ENCODE peak calls at places on chromosome 9, in six cellular contexts. A, H, R, Y, D and K are unnamed samples.

GRCh38 chr9:8262625-8263622 is 463.3 kb upstream of the DMAC1 start:
- DNase-seq in A (no peak), H (no peak), R (no peak), Y (no peak), D (no peak), K (no peak)

GRCh38 chr9:74025402-74025894 is 471.7 kb upstream of the RORB start:
- DNase-seq in A (no peak), H (no peak), R (no peak), Y (no peak), D (no peak), K (no peak)

GRCh38 chr9:121972501-121972981 is 120.6 kb downstream of the TTLL11 start:
- DNase-seq in A (peak), H (no peak), R (no peak), Y (peak), D (no peak), K (no peak)

GRCh38 chr9:27033815-27034403 is 28.4 kb upstream of the LRRC19 start:
- DNase-seq in A (no peak), H (peak), R (no peak), Y (no peak), D (no peak), K (peak)

GRCh38 chr9:12289711-12290110 is 403.5 kb upstream of the TYRP1 start:
- DNase-seq in A (no peak), H (no peak), R (no peak), Y (no peak), D (no peak), K (no peak)

GRCh38 chr9:137045294-137046093 is 483 bp downstream of the NPDC1 start:
- DNase-seq in A (no peak), H (no peak), R (no peak), Y (no peak), D (no peak), K (no peak)

GRCh38 chr9:133277467-133277866 is 2.5 kb upstream of the ABO start:
- DNase-seq in A (no peak), H (no peak), R (no peak), Y (no peak), D (no peak), K (no peak)

GRCh38 chr9:123541441-123541840 is 185.4 kb downstream of the CRB2 start:
- DNase-seq in A (no peak), H (no peak), R (no peak), Y (no peak), D (no peak), K (no peak)

GRCh38 chr9:95874303-95874988 is 1.0 kb upstream of the ERCC6L2 start:
- DNase-seq in A (no peak), H (no peak), R (no peak), Y (no peak), D (no peak), K (no peak)

GRCh38 chr9:89154651-89155336 is 23.8 kb downstream of the SHC3 start:
- DNase-seq in A (peak), H (no peak), R (no peak), Y (no peak), D (no peak), K (no peak)

GRCh38 chr9:115672477-115673316 is 480.9 kb upstream of the PAPPA start:
- DNase-seq in A (peak), H (no peak), R (no peak), Y (no peak), D (no peak), K (no peak)

DNA sequence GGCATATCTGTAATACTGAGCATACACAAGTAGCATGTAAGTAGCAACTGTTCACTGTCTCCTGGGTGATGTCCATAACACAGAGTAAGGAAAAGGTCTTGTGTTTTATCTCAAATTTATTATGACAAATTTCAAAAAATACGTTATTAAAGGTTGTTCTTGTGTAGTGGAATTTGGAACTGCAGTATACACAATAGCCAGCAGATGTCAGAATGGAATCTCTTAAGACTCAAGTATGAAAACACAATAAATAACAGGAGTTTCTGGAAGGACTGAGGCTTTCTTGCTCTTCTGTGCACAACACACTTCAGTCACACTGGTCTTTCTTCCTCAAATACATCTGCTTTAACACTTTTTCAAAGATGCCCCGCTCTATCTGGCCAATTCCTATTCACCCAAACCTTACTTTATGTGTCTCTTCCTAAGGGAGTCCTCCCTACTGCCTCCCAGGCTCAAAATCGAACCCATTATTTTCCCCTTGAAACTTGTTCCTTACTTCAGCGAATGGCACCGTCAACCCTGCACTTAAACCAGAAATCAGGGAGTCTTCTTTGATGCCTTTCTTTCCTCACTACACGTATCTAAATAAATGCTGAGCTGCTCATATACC is 6.5 kb upstream of the FBXO10 start:
- DNase-seq in A (peak), H (no peak), R (no peak), Y (no peak), D (no peak), K (no peak)
- TF ChIP-seq CTCF in A (peak), H (no peak), R (peak), Y (peak), D (no peak), K (peak)

GRCh38 chr9:108775901-108776306 is 79.9 kb downstream of the ACTL7B start:
- DNase-seq in A (no peak), H (no peak), R (no peak), Y (no peak), D (no peak), K (no peak)

GRCh38 chr9:108779506-108779905 is 76.3 kb downstream of the ACTL7B start:
- DNase-seq in A (no peak), H (no peak), R (no peak), Y (no peak), D (no peak), K (no peak)

GRCh38 chr9:108780949-108781734 is 74.6 kb downstream of the ACTL7B start:
- DNase-seq in A (no peak), H (no peak), R (no peak), Y (no peak), D (no peak), K (no peak)

DNA sequence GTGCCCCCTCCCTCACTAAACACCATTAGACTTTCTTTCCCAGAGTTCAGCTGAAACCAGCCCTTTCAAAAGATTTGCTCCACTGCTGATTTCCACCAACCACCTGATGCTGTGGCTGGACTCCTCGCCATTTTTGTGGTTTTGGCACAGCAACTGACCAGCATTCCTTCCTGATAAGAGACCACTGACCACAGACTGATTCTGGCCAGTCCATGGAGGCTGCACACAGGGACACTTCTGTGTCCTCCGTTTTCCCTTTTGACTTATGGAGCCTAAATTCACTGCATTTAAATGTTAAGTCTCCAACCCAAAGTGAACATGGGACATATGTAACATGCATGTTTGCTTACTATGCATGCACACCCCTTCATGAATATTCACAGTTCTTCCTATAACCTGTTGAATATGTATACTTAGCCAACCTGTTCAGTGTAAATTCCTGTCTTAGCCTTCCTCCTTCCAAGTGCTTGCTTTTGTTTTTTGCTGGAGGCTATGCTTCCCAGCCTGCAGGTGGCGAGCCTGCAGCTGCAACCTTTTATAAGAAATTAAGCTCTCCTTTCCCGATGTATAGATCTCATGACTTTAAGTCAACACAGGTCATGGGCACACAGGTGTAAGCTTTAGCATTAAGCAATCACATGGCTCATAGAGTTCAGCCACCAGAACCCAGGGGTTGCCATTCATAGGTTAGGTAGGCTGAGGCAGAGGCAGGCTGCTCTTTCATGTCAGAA is 78.7 kb downstream of the ACTL7B start:
- DNase-seq in A (peak), H (no peak), R (no peak), Y (no peak), D (no peak), K (no peak)
- TF ChIP-seq CTCF in A (peak), H (no peak), R (no peak), Y (no peak), D (no peak), K (no peak)

DNA sequence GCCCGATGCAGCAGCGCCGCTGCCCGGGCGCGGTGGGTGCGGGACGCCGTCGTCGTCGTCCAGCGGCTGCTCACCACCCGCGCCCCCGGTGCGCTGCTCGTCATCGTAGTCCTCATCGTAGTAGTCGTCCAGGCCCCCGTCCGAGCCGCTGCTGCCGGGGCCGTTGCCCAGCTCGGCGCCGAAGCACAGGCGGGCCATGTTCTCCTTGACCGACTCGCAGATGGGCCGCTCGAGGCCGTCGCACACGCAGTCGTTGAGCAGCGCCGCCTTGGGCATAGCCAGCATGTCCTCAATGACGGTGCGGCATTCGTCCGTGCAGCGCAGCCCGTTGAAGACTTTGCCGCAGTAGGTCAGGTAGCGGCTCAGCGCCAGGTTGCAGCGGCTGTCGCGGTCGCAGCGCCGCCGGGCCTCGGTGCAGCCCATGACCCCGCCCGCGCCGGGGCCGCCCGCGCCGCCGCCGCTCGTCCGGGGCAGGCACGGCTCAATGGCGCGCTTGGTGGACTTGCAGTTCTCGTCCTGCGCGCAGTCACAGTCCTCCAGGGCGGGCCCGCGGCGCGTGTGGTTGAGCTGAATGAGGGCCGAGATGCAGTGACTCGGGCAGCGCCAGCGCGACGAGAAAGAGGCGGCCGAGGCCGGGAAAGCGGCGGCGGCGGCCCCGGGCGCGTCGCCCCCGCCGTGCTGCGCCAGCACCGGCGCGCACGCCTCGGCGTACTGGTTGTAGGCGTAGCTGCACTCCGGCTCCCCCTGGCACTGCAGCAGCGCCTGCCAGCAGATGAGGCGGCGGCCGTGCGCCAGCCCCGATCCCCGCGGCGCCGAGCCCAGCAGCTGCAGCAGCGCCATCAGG is 1.2 kb downstream of the GAS1 start:
- DNase-seq in A (no peak), H (no peak), R (peak), Y (peak), D (peak), K (peak)
- TF ChIP-seq CTCF in A (no peak), H (no peak), R (no peak), Y (no peak), D (no peak), K (peak)

DNA sequence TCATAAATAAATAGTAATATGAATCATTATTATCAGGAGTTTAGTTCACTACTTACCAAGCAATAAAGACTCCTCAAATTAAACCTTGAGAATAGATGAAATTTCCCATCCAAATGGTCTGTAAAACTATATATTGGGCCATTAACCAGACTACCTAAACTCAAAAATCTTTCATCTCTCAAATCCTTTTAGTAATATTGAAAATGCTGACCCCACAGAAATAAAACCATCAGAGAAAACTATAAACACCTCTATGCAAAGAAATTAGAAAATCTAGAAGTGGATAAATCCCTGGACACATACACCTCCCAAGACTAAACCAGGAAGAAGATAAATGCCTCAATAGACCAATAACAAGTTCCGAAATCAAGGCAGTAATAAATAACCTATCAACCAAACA is 723.2 kb downstream of the TLE4 start:
- DNase-seq in A (no peak), H (no peak), R (no peak), Y (no peak), D (no peak), K (no peak)
- TF ChIP-seq CTCF in A (no peak), H (no peak), R (no peak), Y (no peak), D (no peak), K (no peak)

GRCh38 chr9:24832307-24832706 is 286.6 kb upstream of the IZUMO3 start:
- DNase-seq in A (no peak), H (no peak), R (no peak), Y (no peak), D (no peak), K (peak)
- TF ChIP-seq CTCF in A (peak), H (no peak), R (no peak), Y (peak), D (no peak), K (peak)

DNA sequence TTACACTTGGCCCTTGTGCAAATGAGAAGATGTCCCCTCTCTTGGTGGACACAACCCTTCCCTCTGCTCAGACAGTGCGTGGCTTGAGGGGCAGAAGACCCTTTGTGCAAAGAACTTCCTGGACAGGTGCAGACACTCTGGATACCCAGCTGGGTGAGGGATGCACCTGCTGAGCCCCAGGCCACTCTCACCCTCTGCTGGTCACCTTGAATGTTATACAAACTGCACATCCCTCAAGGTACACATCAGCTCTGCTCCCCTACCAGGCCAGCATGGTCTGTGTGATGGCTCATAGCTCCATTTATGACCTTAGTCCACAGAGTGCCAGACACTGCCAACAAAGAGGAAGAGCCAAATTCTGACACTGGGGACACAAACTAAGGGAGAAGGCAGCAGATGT is 3.1 kb upstream of the DIRAS2 start:
- DNase-seq in A (no peak), H (no peak), R (no peak), Y (no peak), D (no peak), K (no peak)
- TF ChIP-seq CTCF in A (no peak), H (no peak), R (no peak), Y (no peak), D (no peak), K (no peak)

GRCh38 chr9:34185778-34186551 is 7.1 kb downstream of the UBAP1 start:
- DNase-seq in A (peak), H (no peak), R (no peak), Y (peak), D (no peak), K (no peak)

GRCh38 chr9:34195143-34195542 is 16.3 kb downstream of the UBAP1 start:
- DNase-seq in A (no peak), H (no peak), R (no peak), Y (no peak), D (no peak), K (no peak)

GRCh38 chr9:34187891-34188240 is 9.0 kb downstream of the UBAP1 start:
- DNase-seq in A (no peak), H (no peak), R (no peak), Y (no peak), D (no peak), K (no peak)

GRCh38 chr9:34190996-34191892 is 12.4 kb downstream of the UBAP1 start:
- DNase-seq in A (no peak), H (no peak), R (no peak), Y (no peak), D (no peak), K (no peak)
- TF ChIP-seq CTCF in A (peak), H (no peak), R (no peak), Y (peak), D (no peak), K (peak)

GRCh38 chr9:128719919-128720605 is 3.9 kb downstream of the ZDHHC12 start:
- DNase-seq in A (no peak), H (no peak), R (no peak), Y (no peak), D (no peak), K (no peak)
- TF ChIP-seq CTCF in A (no peak), H (no peak), R (no peak), Y (no peak), D (no peak), K (no peak)

GRCh38 chr9:126219717-126220116 is 106.9 kb upstream of the MVB12B start:
- DNase-seq in A (no peak), H (no peak), R (no peak), Y (peak), D (no peak), K (no peak)
- TF ChIP-seq CTCF in A (no peak), H (no peak), R (no peak), Y (no peak), D (no peak), K (no peak)